ENCODE peak calls at places on chromosomes 13 and 19, in seven cellular contexts. One of them, this sample, is unnamed.

GRCh38 chr19:48654299-48655059 is 8.5 kb upstream of the CA11 start:
- DNase-seq in HFFc6: no peak
- DNase-seq in stimulated activated CD8-positive, alpha-beta memory T cell treated with anti-CD3 and anti-CD28 coated beads, Interleukin-4, amount 100 ng/mL, for 48 hours: no peak
- DNase-seq in fibroblast of lung: peak; percentile 33
- DNase-seq in ELR: no peak
- DNase-seq in non-pigmented ciliary epithelial cell: no peak
- DNase-seq in ureter: no peak
- DNase-seq in this sample: no peak

GRCh38 chr13:25501231-25501630 is 129.5 kb downstream of the ATP8A2 start:
- DNase-seq in HFFc6: no peak
- DNase-seq in stimulated activated CD8-positive, alpha-beta memory T cell treated with anti-CD3 and anti-CD28 coated beads, Interleukin-4, amount 100 ng/mL, for 48 hours: no peak
- DNase-seq in fibroblast of lung: no peak
- DNase-seq in ELR: no peak
- DNase-seq in non-pigmented ciliary epithelial cell: no peak
- DNase-seq in ureter: no peak
- DNase-seq in this sample: no peak

GRCh38 chr19:11286312-11286974 is 9.5 kb upstream of the TSPAN16 start:
- DNase-seq in HFFc6: peak; percentile 11
- DNase-seq in stimulated activated CD8-positive, alpha-beta memory T cell treated with anti-CD3 and anti-CD28 coated beads, Interleukin-4, amount 100 ng/mL, for 48 hours: no peak
- DNase-seq in fibroblast of lung: peak; percentile 58
- DNase-seq in ELR: peak; percentile 33
- DNase-seq in non-pigmented ciliary epithelial cell: no peak
- DNase-seq in ureter: no peak
- DNase-seq in this sample: no peak

GRCh38 chr13:113179374-113180230 is 21.2 kb downstream of the PROZ start:
- DNase-seq in HFFc6: peak; percentile 8
- DNase-seq in stimulated activated CD8-positive, alpha-beta memory T cell treated with anti-CD3 and anti-CD28 coated beads, Interleukin-4, amount 100 ng/mL, for 48 hours: no peak
- DNase-seq in fibroblast of lung: peak; percentile 64
- DNase-seq in ELR: peak; percentile 36
- DNase-seq in non-pigmented ciliary epithelial cell: no peak
- DNase-seq in ureter: no peak
- DNase-seq in this sample: no peak

GRCh38 chr19:3365447-3366103 is 808 bp upstream of the NFIC start:
- DNase-seq in HFFc6: peak; percentile 55
- DNase-seq in stimulated activated CD8-positive, alpha-beta memory T cell treated with anti-CD3 and anti-CD28 coated beads, Interleukin-4, amount 100 ng/mL, for 48 hours: no peak
- DNase-seq in fibroblast of lung: peak; percentile 73
- DNase-seq in ELR: peak; percentile 79
- DNase-seq in non-pigmented ciliary epithelial cell: no peak
- DNase-seq in ureter: no peak
- DNase-seq in this sample: peak; percentile 33

GRCh38 chr13:39016087-39016486 is 21.8 kb downstream of the PROSER1 start:
- DNase-seq in HFFc6: no peak
- DNase-seq in stimulated activated CD8-positive, alpha-beta memory T cell treated with anti-CD3 and anti-CD28 coated beads, Interleukin-4, amount 100 ng/mL, for 48 hours: no peak
- DNase-seq in fibroblast of lung: no peak
- DNase-seq in ELR: no peak
- DNase-seq in non-pigmented ciliary epithelial cell: no peak
- DNase-seq in ureter: no peak
- DNase-seq in this sample: no peak

GRCh38 chr13:99378985-99379734 is 72.0 kb upstream of the GPR183 start:
- DNase-seq in HFFc6: no peak
- DNase-seq in stimulated activated CD8-positive, alpha-beta memory T cell treated with anti-CD3 and anti-CD28 coated beads, Interleukin-4, amount 100 ng/mL, for 48 hours: no peak
- DNase-seq in fibroblast of lung: no peak
- DNase-seq in ELR: no peak
- DNase-seq in non-pigmented ciliary epithelial cell: no peak
- DNase-seq in ureter: no peak
- DNase-seq in this sample: no peak

GRCh38 chr13:77300176-77301141 is 26.4 kb downstream of the MYCBP2 start:
- DNase-seq in HFFc6: peak; percentile 66
- DNase-seq in stimulated activated CD8-positive, alpha-beta memory T cell treated with anti-CD3 and anti-CD28 coated beads, Interleukin-4, amount 100 ng/mL, for 48 hours: no peak
- DNase-seq in fibroblast of lung: peak; percentile 75
- DNase-seq in ELR: peak; percentile 68
- DNase-seq in non-pigmented ciliary epithelial cell: peak; percentile 55
- DNase-seq in ureter: no peak
- DNase-seq in this sample: peak; percentile 18

GRCh38 chr19:13139633-13140311 is 10.4 kb downstream of the STX10 start:
- DNase-seq in HFFc6: no peak
- DNase-seq in stimulated activated CD8-positive, alpha-beta memory T cell treated with anti-CD3 and anti-CD28 coated beads, Interleukin-4, amount 100 ng/mL, for 48 hours: no peak
- DNase-seq in fibroblast of lung: no peak
- DNase-seq in ELR: no peak
- DNase-seq in non-pigmented ciliary epithelial cell: no peak
- DNase-seq in ureter: no peak
- DNase-seq in this sample: no peak

GRCh38 chr13:30145709-30146367 is 161.5 kb downstream of the KATNAL1 start:
- DNase-seq in HFFc6: no peak
- DNase-seq in stimulated activated CD8-positive, alpha-beta memory T cell treated with anti-CD3 and anti-CD28 coated beads, Interleukin-4, amount 100 ng/mL, for 48 hours: peak; percentile 63
- DNase-seq in fibroblast of lung: no peak
- DNase-seq in ELR: no peak
- DNase-seq in non-pigmented ciliary epithelial cell: no peak
- DNase-seq in ureter: no peak
- DNase-seq in this sample: no peak

GRCh38 chr13:113928701-113929627 is 44.9 kb downstream of the C13orf46 start:
- DNase-seq in HFFc6: peak; percentile 84
- DNase-seq in stimulated activated CD8-positive, alpha-beta memory T cell treated with anti-CD3 and anti-CD28 coated beads, Interleukin-4, amount 100 ng/mL, for 48 hours: no peak
- DNase-seq in fibroblast of lung: peak; percentile 68
- DNase-seq in ELR: peak; percentile 76
- DNase-seq in non-pigmented ciliary epithelial cell: no peak
- DNase-seq in ureter: peak; percentile 87
- DNase-seq in this sample: no peak

GRCh38 chr13:34207334-34207733 is 389.4 kb downstream of the RFC3 start:
- DNase-seq in HFFc6: peak; percentile 68
- DNase-seq in stimulated activated CD8-positive, alpha-beta memory T cell treated with anti-CD3 and anti-CD28 coated beads, Interleukin-4, amount 100 ng/mL, for 48 hours: no peak
- DNase-seq in fibroblast of lung: peak; percentile 94
- DNase-seq in ELR: peak; percentile 79
- DNase-seq in non-pigmented ciliary epithelial cell: peak; percentile 82
- DNase-seq in ureter: no peak
- DNase-seq in this sample: peak; percentile 24

GRCh38 chr19:10227215-10227971 is 3.7 kb downstream of the S1PR2 start:
- DNase-seq in HFFc6: no peak
- DNase-seq in stimulated activated CD8-positive, alpha-beta memory T cell treated with anti-CD3 and anti-CD28 coated beads, Interleukin-4, amount 100 ng/mL, for 48 hours: peak; percentile 37
- DNase-seq in fibroblast of lung: no peak
- DNase-seq in ELR: no peak
- DNase-seq in non-pigmented ciliary epithelial cell: no peak
- DNase-seq in ureter: peak; percentile 60
- DNase-seq in this sample: no peak

GRCh38 chr13:19083340-19083739 is 98.3 kb downstream of the TUBA3C start:
- DNase-seq in HFFc6: no peak
- DNase-seq in stimulated activated CD8-positive, alpha-beta memory T cell treated with anti-CD3 and anti-CD28 coated beads, Interleukin-4, amount 100 ng/mL, for 48 hours: no peak
- DNase-seq in fibroblast of lung: no peak
- DNase-seq in ELR: no peak
- DNase-seq in non-pigmented ciliary epithelial cell: no peak
- DNase-seq in ureter: no peak
- DNase-seq in this sample: no peak

GRCh38 chr13:86355301-86355700 is 556.1 kb upstream of the SLITRK6 start:
- DNase-seq in HFFc6: no peak
- DNase-seq in stimulated activated CD8-positive, alpha-beta memory T cell treated with anti-CD3 and anti-CD28 coated beads, Interleukin-4, amount 100 ng/mL, for 48 hours: no peak
- DNase-seq in fibroblast of lung: no peak
- DNase-seq in ELR: no peak
- DNase-seq in non-pigmented ciliary epithelial cell: no peak
- DNase-seq in ureter: no peak
- DNase-seq in this sample: no peak

GRCh38 chr13:26518433-26519084 is 38.9 kb upstream of the WASF3 start:
- DNase-seq in HFFc6: no peak
- DNase-seq in stimulated activated CD8-positive, alpha-beta memory T cell treated with anti-CD3 and anti-CD28 coated beads, Interleukin-4, amount 100 ng/mL, for 48 hours: no peak
- DNase-seq in fibroblast of lung: no peak
- DNase-seq in ELR: no peak
- DNase-seq in non-pigmented ciliary epithelial cell: no peak
- DNase-seq in ureter: no peak
- DNase-seq in this sample: no peak

GRCh38 chr19:13849277-13849676 is 27.7 kb upstream of the NANOS3 start:
- DNase-seq in HFFc6: no peak
- DNase-seq in stimulated activated CD8-positive, alpha-beta memory T cell treated with anti-CD3 and anti-CD28 coated beads, Interleukin-4, amount 100 ng/mL, for 48 hours: no peak
- DNase-seq in fibroblast of lung: no peak
- DNase-seq in ELR: no peak
- DNase-seq in non-pigmented ciliary epithelial cell: no peak
- DNase-seq in ureter: no peak
- DNase-seq in this sample: no peak

GRCh38 chr13:111006508-111007031 is 91.7 kb upstream of the ANKRD10 start:
- DNase-seq in HFFc6: peak; percentile 57
- DNase-seq in stimulated activated CD8-positive, alpha-beta memory T cell treated with anti-CD3 and anti-CD28 coated beads, Interleukin-4, amount 100 ng/mL, for 48 hours: no peak
- DNase-seq in fibroblast of lung: peak; percentile 94
- DNase-seq in ELR: peak; percentile 69
- DNase-seq in non-pigmented ciliary epithelial cell: peak; percentile 70
- DNase-seq in ureter: peak; percentile 62
- DNase-seq in this sample: no peak

GRCh38 chr19:47699360-47699917 is 13.8 kb upstream of the EHD2 start:
- DNase-seq in HFFc6: no peak
- DNase-seq in stimulated activated CD8-positive, alpha-beta memory T cell treated with anti-CD3 and anti-CD28 coated beads, Interleukin-4, amount 100 ng/mL, for 48 hours: peak; percentile 80
- DNase-seq in fibroblast of lung: no peak
- DNase-seq in ELR: peak; percentile 60
- DNase-seq in non-pigmented ciliary epithelial cell: no peak
- DNase-seq in ureter: no peak
- DNase-seq in this sample: no peak

GRCh38 chr13:97974773-97975172 is 21.3 kb downstream of the IPO5 start:
- DNase-seq in HFFc6: no peak
- DNase-seq in stimulated activated CD8-positive, alpha-beta memory T cell treated with anti-CD3 and anti-CD28 coated beads, Interleukin-4, amount 100 ng/mL, for 48 hours: no peak
- DNase-seq in fibroblast of lung: no peak
- DNase-seq in ELR: peak; percentile 3
- DNase-seq in non-pigmented ciliary epithelial cell: no peak
- DNase-seq in ureter: no peak
- DNase-seq in this sample: no peak

This sample was measured in HS-5.